ENCODE peak calls at places on chromosomes 7 and 10, in five cellular contexts. One of them, this sample, is unnamed.

GRCh38 chr10:82211331-82211730 is 336.3 kb downstream of the NRG3 start:
- DNase-seq in uterus: no peak
- DNase-seq in PC-9: no peak
- DNase-seq in NCI-H1105: no peak
- DNase-seq in foreskin fibroblast: no peak
- DNase-seq in this sample: no peak

GRCh38 chr7:94414481-94414880 is 19.8 kb downstream of the COL1A2 start:
- DNase-seq in uterus: no peak
- DNase-seq in PC-9: no peak
- DNase-seq in NCI-H1105: no peak
- DNase-seq in foreskin fibroblast: no peak
- DNase-seq in this sample: no peak

GRCh38 chr7:151690597-151690996 is 170.9 kb upstream of the RHEB start:
- DNase-seq in uterus: no peak
- DNase-seq in PC-9: no peak
- DNase-seq in NCI-H1105: no peak
- DNase-seq in foreskin fibroblast: peak
- DNase-seq in this sample: no peak

GRCh38 chr10:69869291-69869841 is 67.7 kb downstream of the COL13A1 start:
- DNase-seq in uterus: no peak
- DNase-seq in PC-9: peak
- DNase-seq in NCI-H1105: no peak
- DNase-seq in foreskin fibroblast: peak
- DNase-seq in this sample: no peak

GRCh38 chr10:102610499-102610898 is 33.8 kb upstream of the TRIM8 start:
- DNase-seq in uterus: no peak
- DNase-seq in PC-9: no peak
- DNase-seq in NCI-H1105: no peak
- DNase-seq in foreskin fibroblast: no peak
- DNase-seq in this sample: no peak

GRCh38 chr10:49617281-49618020 is 3.6 kb downstream of the CHAT start:
- DNase-seq in uterus: no peak
- DNase-seq in PC-9: no peak
- DNase-seq in NCI-H1105: no peak
- DNase-seq in foreskin fibroblast: no peak
- DNase-seq in this sample: no peak

GRCh38 chr10:74718208-74718607 is 108.2 kb upstream of the KAT6B start:
- DNase-seq in uterus: no peak
- DNase-seq in PC-9: no peak
- DNase-seq in NCI-H1105: no peak
- DNase-seq in foreskin fibroblast: no peak
- DNase-seq in this sample: no peak

GRCh38 chr7:70647801-70648491 is 484.0 kb upstream of the GALNT17 start:
- DNase-seq in uterus: no peak
- DNase-seq in PC-9: no peak
- DNase-seq in NCI-H1105: no peak
- DNase-seq in foreskin fibroblast: no peak
- DNase-seq in this sample: peak

GRCh38 chr7:29196191-29196590 is 1.6 kb downstream of the CHN2 start:
- DNase-seq in uterus: no peak
- DNase-seq in PC-9: no peak
- DNase-seq in NCI-H1105: no peak
- DNase-seq in foreskin fibroblast: no peak
- DNase-seq in this sample: no peak

GRCh38 chr10:11901454-11902431 is 78.6 kb downstream of the PROSER2 start:
- DNase-seq in uterus: no peak
- DNase-seq in PC-9: no peak
- DNase-seq in NCI-H1105: no peak
- DNase-seq in foreskin fibroblast: no peak
- DNase-seq in this sample: no peak

GRCh38 chr7:1313591-1313990 is 80.9 kb downstream of the UNCX start:
- DNase-seq in uterus: no peak
- DNase-seq in PC-9: no peak
- DNase-seq in NCI-H1105: no peak
- DNase-seq in foreskin fibroblast: no peak
- DNase-seq in this sample: no peak

GRCh38 chr10:19812976-19813375 is 3.3 kb upstream of the PLXDC2 start:
- DNase-seq in uterus: no peak
- DNase-seq in PC-9: no peak
- DNase-seq in NCI-H1105: no peak
- DNase-seq in foreskin fibroblast: no peak
- DNase-seq in this sample: no peak

This sample was measured in GM12878.